ENCODE peak calls at places on chromosomes 6 and 20, in ten cellular contexts. R, P, K, A, W, U, Q, H, C and M are unnamed samples. For H3K27me3, the result is how much of the 10 kb centered on the place peaks cover.

GRCh38 chr20:57657537-57658446 is 37.6 kb upstream of the ZBP1 start:
- DNase-seq in R (peak), P (no peak), K (peak), A (peak), W (peak), U (no peak), Q (peak), H (peak), C (peak), M (no peak)

GRCh38 chr20:62170536-62170935 is 12.3 kb upstream of the MTG2 start:
- DNase-seq in R (no peak), P (no peak), K (no peak), A (no peak), W (no peak), U (no peak), Q (no peak), H (no peak), C (no peak), M (no peak)

GRCh38 chr6:39362487-39362865 is 40.0 kb upstream of the KCNK16 start:
- DNase-seq in R (peak), P (no peak), K (peak), A (no peak), W (no peak), U (no peak), Q (no peak), H (no peak), C (no peak), M (no peak)

GRCh38 chr6:124795879-124796838 is 166.1 kb upstream of the RNF217 start:
- DNase-seq in R (peak), P (peak), K (peak), A (no peak), W (no peak), U (no peak), Q (peak), H (peak), C (no peak), M (no peak)

GRCh38 chr20:49656304-49656703 is 57.4 kb downstream of the B4GALT5 start:
- DNase-seq in R (no peak), P (no peak), K (no peak), A (no peak), W (no peak), U (no peak), Q (peak), H (no peak), C (no peak), M (no peak)

GRCh38 chr6:155524249-155524651 is 68.6 kb upstream of the NOX3 start:
- DNase-seq in R (no peak), P (no peak), K (no peak), A (no peak), W (no peak), U (no peak), Q (no peak), H (no peak), C (no peak), M (no peak)

GRCh38 chr6:49054311-49054710 is 408.7 kb downstream of the MMUT start:
- DNase-seq in R (no peak), P (no peak), K (no peak), A (no peak), W (no peak), U (no peak), Q (no peak), H (no peak), C (no peak), M (no peak)

GRCh38 chr6:141451508-141452353 is 681.0 kb upstream of the GJE1 start:
- DNase-seq in R (no peak), P (no peak), K (no peak), A (no peak), W (no peak), U (peak), Q (no peak), H (no peak), C (no peak), M (no peak)

GRCh38 chr20:44979090-44979621 is 12.8 kb downstream of the STK4 start:
- DNase-seq in R (no peak), P (no peak), K (no peak), A (no peak), W (no peak), U (no peak), Q (peak), H (no peak), C (peak), M (peak)

GRCh38 chr6:13709698-13710551 is 1.7 kb downstream of the RANBP9 start:
- DNase-seq in R (no peak), P (peak), K (no peak), A (no peak), W (no peak), U (no peak), Q (no peak), H (no peak), C (no peak), M (no peak)

GRCh38 chr20:32763202-32763999 is 1.2 kb downstream of the DNMT3B start:
- DNase-seq in R (peak), P (no peak), K (no peak), A (no peak), W (no peak), U (no peak), Q (peak), H (peak), C (no peak), M (no peak)

GRCh38 chr6:99607416-99608036 is 893 bp downstream of the PRDM13 start:
- DNase-seq in R (peak), P (no peak), K (no peak), A (no peak), W (no peak), U (no peak), Q (no peak), H (no peak), C (no peak), M (no peak)

GRCh38 chr6:139568956-139569538 is 194.6 kb upstream of the CITED2 start:
- DNase-seq in R (no peak), P (no peak), K (no peak), A (no peak), W (no peak), U (peak), Q (no peak), H (no peak), C (no peak), M (no peak)

GRCh38 chr6:161890959-161891358 is 617.1 kb upstream of the AGPAT4 start:
- DNase-seq in R (no peak), P (no peak), K (no peak), A (no peak), W (no peak), U (no peak), Q (no peak), H (no peak), C (no peak), M (no peak)

GRCh38 chr6:120627612-120628011 is 706.7 kb downstream of the TBC1D32 start:
- DNase-seq in R (no peak), P (no peak), K (no peak), A (no peak), W (no peak), U (no peak), Q (no peak), H (no peak), C (no peak), M (no peak)

GRCh38 chr6:1767481-1768246 is 157.9 kb downstream of the FOXC1 start:
- DNase-seq in R (no peak), P (peak), K (no peak), A (no peak), W (peak), U (no peak), Q (no peak), H (no peak), C (no peak), M (no peak)

GRCh38 chr6:100276311-100277057 is 188.2 kb downstream of the SIM1 start:
- DNase-seq in R (no peak), P (no peak), K (no peak), A (no peak), W (no peak), U (no peak), Q (no peak), H (no peak), C (no peak), M (no peak)

GRCh38 chr6:106225581-106225980 is 100.0 kb downstream of the ATG5 start:
- DNase-seq in R (no peak), P (no peak), K (no peak), A (no peak), W (no peak), U (no peak), Q (no peak), H (no peak), C (no peak), M (no peak)

GRCh38 chr6:31172973-31173384 is 2.5 kb upstream of the POU5F1 start:
- DNase-seq in R (peak), P (peak), K (no peak), A (no peak), W (no peak), U (no peak), Q (no peak), H (no peak), C (no peak), M (no peak)

GRCh38 chr6:40443842-40444241 is 143.3 kb downstream of the LRFN2 start:
- DNase-seq in R (peak), P (no peak), K (no peak), A (no peak), W (no peak), U (no peak), Q (no peak), H (no peak), C (no peak), M (no peak)

GRCh38 chr6:26318459-26319404 is 46.3 kb upstream of the BTN3A2 start:
- DNase-seq in R (no peak), P (no peak), K (no peak), A (no peak), W (no peak), U (no peak), Q (no peak), H (no peak), C (no peak), M (no peak)

GRCh38 chr20:46993465-46994095 is 98.9 kb downstream of the EYA2 start:
- DNase-seq in R (no peak), P (no peak), K (no peak), A (no peak), W (no peak), U (no peak), Q (no peak), H (no peak), C (no peak), M (no peak)

GRCh38 chr20:7217606-7218005 is 450.1 kb downstream of the BMP2 start:
- DNase-seq in R (no peak), P (no peak), K (no peak), A (no peak), W (no peak), U (no peak), Q (no peak), H (no peak), C (no peak), M (no peak)

GRCh38 chr6:53673138-53673801 is 7.7 kb upstream of the KLHL31 start:
- DNase-seq in R (no peak), P (no peak), K (no peak), A (no peak), W (no peak), U (peak), Q (no peak), H (no peak), C (no peak), M (no peak)

GRCh38 chr20:12173333-12173732 is 255.6 kb downstream of the BTBD3 start:
- DNase-seq in R (no peak), P (peak), K (no peak), A (no peak), W (no peak), U (no peak), Q (no peak), H (no peak), C (no peak), M (no peak)

GRCh38 chr20:12179692-12180091 is 262.0 kb downstream of the BTBD3 start:
- DNase-seq in R (no peak), P (no peak), K (no peak), A (no peak), W (no peak), U (no peak), Q (no peak), H (no peak), C (no peak), M (no peak)

GRCh38 chr20:12180107-12180661 is 262.5 kb downstream of the BTBD3 start:
- DNase-seq in R (no peak), P (no peak), K (no peak), A (no peak), W (no peak), U (no peak), Q (no peak), H (no peak), C (no peak), M (no peak)

GRCh38 chr20:12175538-12175937 is 257.8 kb downstream of the BTBD3 start:
- DNase-seq in R (no peak), P (no peak), K (no peak), A (no peak), W (no peak), U (no peak), Q (no peak), H (no peak), C (no peak), M (no peak)

DNA sequence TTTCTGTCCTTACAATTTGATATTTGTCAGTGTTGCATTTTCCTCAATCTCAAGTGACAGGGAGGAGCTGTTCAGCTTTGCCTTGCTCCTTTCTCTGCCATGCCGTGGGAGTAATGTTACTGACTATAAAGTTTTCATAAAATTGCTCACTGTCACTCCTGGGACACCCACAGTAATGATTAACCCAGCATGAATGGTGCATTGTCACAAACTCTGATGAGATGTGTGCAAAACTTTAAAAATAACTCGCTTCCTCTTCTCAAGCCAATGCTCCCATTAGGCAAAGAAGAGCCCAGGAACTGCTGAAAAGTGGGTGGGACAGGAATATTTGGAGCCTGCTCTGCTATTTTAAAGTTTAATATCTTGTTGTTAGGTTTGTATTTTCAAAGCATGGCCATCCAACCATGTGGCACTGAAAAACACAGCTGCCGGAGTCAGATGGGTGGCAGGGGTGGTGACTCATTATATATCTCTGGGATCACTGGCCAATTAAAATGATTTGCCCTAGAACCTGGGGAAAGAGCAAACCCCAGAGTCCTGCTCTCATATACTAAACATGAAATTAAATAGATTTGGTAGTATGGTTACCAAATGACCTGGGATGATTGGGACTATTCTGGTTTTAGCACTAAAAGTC is 260.1 kb downstream of the BTBD3 start:
- DNase-seq in R (no peak), P (no peak), K (no peak), A (no peak), W (no peak), U (no peak), Q (no peak), H (no peak), C (no peak), M (no peak)
- H3K4me3 ChIP-seq in R (no peak), P (no peak), K (no peak), A (no peak), W (no peak), U (no peak), Q (no peak), H (no peak), C (no peak), M (no peak)

GRCh38 chr6:163417595-163417994 is 3.1 kb downstream of the QKI start:
- DNase-seq in R (no peak), P (no peak), K (no peak), A (no peak), W (no peak), U (no peak), Q (no peak), H (no peak), C (no peak), M (no peak)

GRCh38 chr6:163419413-163420314 is 5.1 kb downstream of the QKI start:
- DNase-seq in R (no peak), P (no peak), K (no peak), A (no peak), W (no peak), U (no peak), Q (no peak), H (no peak), C (no peak), M (no peak)

GRCh38 chr6:163422574-163422973 is 8.1 kb downstream of the QKI start:
- DNase-seq in R (no peak), P (no peak), K (no peak), A (no peak), W (no peak), U (no peak), Q (no peak), H (no peak), C (no peak), M (no peak)

GRCh38 chr6:163418273-163419029 is 3.9 kb downstream of the QKI start:
- DNase-seq in R (no peak), P (no peak), K (no peak), A (no peak), W (no peak), U (no peak), Q (no peak), H (no peak), C (no peak), M (no peak)

GRCh38 chr6:163420315-163420667 is 5.8 kb downstream of the QKI start:
- DNase-seq in R (no peak), P (peak), K (no peak), A (no peak), W (no peak), U (no peak), Q (no peak), H (no peak), C (no peak), M (no peak)
- H3K27me3 ChIP-seq in R (under half), P (under half), K (under half), A (under half), W (under half), U (under half), Q (under half), H (under half), C (under half), M (under half)

GRCh38 chr6:37624606-37625574 is 72.8 kb downstream of the MDGA1 start:
- DNase-seq in R (peak), P (no peak), K (no peak), A (peak), W (no peak), U (no peak), Q (peak), H (peak), C (no peak), M (peak)
- H3K4me3 ChIP-seq in R (no peak), P (no peak), K (peak), A (peak), W (peak), U (no peak), Q (no peak), H (peak), C (no peak), M (no peak)

DNA sequence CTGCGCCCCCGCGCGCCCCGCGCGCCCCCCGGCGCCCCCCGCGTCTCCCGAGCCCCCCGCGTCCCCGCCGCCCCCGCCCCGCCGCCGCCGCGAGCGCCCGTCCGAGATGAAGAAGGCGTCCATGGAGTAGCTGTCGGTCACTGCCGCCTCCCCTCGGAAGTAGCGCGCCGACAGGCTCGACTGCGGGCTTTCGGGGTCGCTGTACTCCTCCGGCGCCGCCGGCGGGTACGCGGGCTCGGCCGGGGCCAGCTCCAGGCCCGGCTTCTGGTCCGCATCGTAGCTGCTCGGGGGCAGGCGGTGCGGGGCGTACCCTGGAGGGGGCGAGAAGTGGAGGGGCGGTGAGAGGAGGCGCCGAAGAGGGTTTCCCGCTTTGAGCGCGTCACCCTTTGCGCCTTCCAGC is 11.2 kb upstream of the SRXN1 start:
- DNase-seq in R (peak), P (no peak), K (no peak), A (no peak), W (no peak), U (no peak), Q (no peak), H (no peak), C (no peak), M (no peak)
- H3K27me3 ChIP-seq in R (under half), P (under half), K (half or more), A (half or more), W (under half), U (half or more), Q (under half), H (half or more), C (under half), M (under half)

DNA sequence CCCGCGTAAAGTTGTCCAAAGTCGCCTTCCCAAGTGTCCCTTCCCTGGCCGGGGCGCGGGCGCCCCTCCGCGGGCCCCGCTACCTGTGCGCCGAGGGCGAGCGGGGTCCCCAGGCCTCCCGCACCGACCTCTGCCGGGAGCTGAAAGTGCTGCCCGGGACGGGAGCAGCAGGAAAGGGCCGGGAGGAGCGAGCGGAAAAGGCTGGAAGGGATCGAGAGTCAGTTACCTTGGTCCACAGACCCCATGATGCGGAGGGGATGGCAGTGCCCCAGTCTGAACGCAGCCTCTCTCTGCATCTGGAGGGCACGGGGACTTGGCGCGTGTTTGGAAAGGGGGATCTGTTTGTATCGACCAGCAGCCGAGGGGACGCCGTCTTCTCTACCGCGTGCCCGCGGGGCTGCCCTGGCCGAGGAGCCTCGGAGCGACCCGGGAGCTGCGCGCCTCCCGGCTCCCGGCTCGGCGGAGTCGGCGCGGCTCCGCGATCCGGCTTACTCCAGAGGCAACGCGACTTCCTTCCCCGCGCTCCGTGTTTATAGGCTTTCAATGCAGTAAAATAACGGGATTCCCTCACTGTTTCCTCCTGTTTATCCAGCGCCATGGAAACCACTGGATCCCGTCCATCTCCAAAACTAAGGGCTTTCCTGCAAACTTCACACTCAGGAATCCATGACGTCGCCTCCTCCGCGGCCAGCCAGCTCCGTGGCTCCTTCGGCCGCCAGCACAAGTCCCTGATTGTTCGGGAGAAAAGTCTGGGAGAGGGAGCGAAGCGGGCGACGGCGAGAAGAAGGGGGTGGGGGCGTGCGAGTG is 20.0 kb upstream of the NFATC2 start:
- DNase-seq in R (peak), P (peak), K (peak), A (peak), W (peak), U (peak), Q (peak), H (peak), C (no peak), M (no peak)
- H3K4me3 ChIP-seq in R (peak), P (peak), K (peak), A (peak), W (peak), U (peak), Q (no peak), H (peak), C (peak), M (peak)

GRCh38 chr6:50820590-50821234 is 2.0 kb downstream of the TFAP2B start:
- DNase-seq in R (no peak), P (no peak), K (no peak), A (no peak), W (no peak), U (no peak), Q (no peak), H (no peak), C (no peak), M (no peak)
- H3K27me3 ChIP-seq in R (half or more), P (half or more), K (half or more), A (half or more), W (under half), U (half or more), Q (half or more), H (half or more), C (under half), M (under half)

GRCh38 chr6:4369616-4370015 is 234.2 kb upstream of the ECI2 start:
- DNase-seq in R (no peak), P (no peak), K (no peak), A (no peak), W (no peak), U (no peak), Q (no peak), H (no peak), C (no peak), M (no peak)
- H3K4me3 ChIP-seq in R (no peak), P (no peak), K (no peak), A (no peak), W (no peak), U (peak), Q (no peak), H (no peak), C (no peak), M (no peak)

DNA sequence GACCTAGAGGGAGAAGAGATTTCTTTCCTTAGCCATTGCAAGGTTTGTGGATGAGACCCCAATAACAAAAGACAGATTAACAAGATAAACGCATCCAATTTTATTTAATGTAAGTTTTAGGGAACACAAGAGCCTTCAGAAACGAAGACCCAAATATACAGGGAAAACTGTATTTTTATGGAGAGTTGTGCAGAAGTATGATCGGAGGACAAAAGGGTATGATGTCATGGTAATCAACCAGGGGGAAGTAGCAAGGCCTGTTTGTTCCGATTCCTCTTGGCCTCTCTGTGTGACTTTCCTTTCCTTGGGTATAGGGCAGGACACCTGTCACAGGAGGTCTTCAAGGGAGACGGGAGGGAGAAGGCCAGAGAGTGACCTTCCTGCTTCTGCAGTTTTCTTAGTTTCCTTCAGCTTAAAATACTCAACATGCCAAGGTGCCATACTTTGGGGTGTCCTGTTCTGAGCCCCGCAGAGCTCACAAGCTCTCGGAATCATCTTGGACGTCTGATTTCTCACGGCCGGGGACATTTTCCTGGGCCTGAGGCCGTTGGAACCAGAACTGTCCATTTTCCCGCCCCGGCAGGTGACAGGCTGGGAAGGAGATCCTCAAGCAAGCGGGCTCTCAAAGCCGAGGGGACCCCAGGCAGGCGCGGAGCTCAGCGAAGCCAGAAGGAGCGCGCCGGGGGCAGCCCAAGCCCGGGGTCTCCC is 21.7 kb downstream of the TMC2 start:
- DNase-seq in R (no peak), P (no peak), K (no peak), A (no peak), W (no peak), U (no peak), Q (no peak), H (no peak), C (no peak), M (no peak)
- H3K27me3 ChIP-seq in R (under half), P (half or more), K (under half), A (half or more), W (under half), U (under half), Q (under half), H (half or more), C (under half), M (under half)